ENCODE peak calls at places on chromosome 16, in nine cellular contexts. V, J, A, R, B, H, C, K and X are unnamed samples.

GRCh38 chr16:86752582-86753175 is 174.3 kb downstream of the FOXL1 start:
- DNase-seq in V (no peak), J (no peak), A (no peak), R (no peak), B (no peak), H (no peak), C (no peak), K (no peak), X (no peak)

GRCh38 chr16:27430923-27431484 is 29.0 kb downstream of the IL21R start:
- DNase-seq in V (peak), J (peak), A (no peak), R (peak), B (peak), H (no peak), C (peak), K (no peak), X (peak)

GRCh38 chr16:85105475-85105874 is 6.8 kb downstream of the CIBAR2 start:
- DNase-seq in V (no peak), J (no peak), A (no peak), R (no peak), B (no peak), H (no peak), C (no peak), K (peak), X (no peak)

GRCh38 chr16:69513180-69513966 is 52.4 kb upstream of the NFAT5 start:
- DNase-seq in V (no peak), J (no peak), A (peak), R (peak), B (no peak), H (no peak), C (peak), K (no peak), X (no peak)

GRCh38 chr16:69823831-69824563 is 61.9 kb downstream of the WWP2 start:
- DNase-seq in V (peak), J (no peak), A (no peak), R (no peak), B (no peak), H (no peak), C (no peak), K (no peak), X (no peak)

GRCh38 chr16:10622036-10622921 is 41.9 kb upstream of the EMP2 start:
- DNase-seq in V (no peak), J (no peak), A (no peak), R (no peak), B (no peak), H (no peak), C (peak), K (no peak), X (no peak)

GRCh38 chr16:57675752-57676623 is 7.9 kb downstream of the ADGRG3 start:
- DNase-seq in V (no peak), J (no peak), A (no peak), R (no peak), B (no peak), H (no peak), C (peak), K (no peak), X (no peak)

GRCh38 chr16:29775742-29776408 is 2.2 kb upstream of the ZG16 start:
- DNase-seq in V (peak), J (no peak), A (peak), R (peak), B (no peak), H (no peak), C (peak), K (no peak), X (no peak)

GRCh38 chr16:2720719-2721633 is 952 bp upstream of the PRSS27 start:
- DNase-seq in V (peak), J (peak), A (peak), R (peak), B (peak), H (peak), C (peak), K (peak), X (peak)

GRCh38 chr16:54407596-54407995 is 121.0 kb upstream of the IRX3 start:
- DNase-seq in V (no peak), J (no peak), A (no peak), R (peak), B (no peak), H (no peak), C (no peak), K (no peak), X (no peak)

GRCh38 chr16:51155199-51155607 is 4.1 kb upstream of the SALL1 start:
- DNase-seq in V (no peak), J (no peak), A (no peak), R (peak), B (no peak), H (no peak), C (peak), K (no peak), X (no peak)

GRCh38 chr16:21685034-21685455 is 21.3 kb downstream of the OTOA start:
- DNase-seq in V (no peak), J (no peak), A (no peak), R (no peak), B (no peak), H (peak), C (peak), K (no peak), X (no peak)

GRCh38 chr16:85029413-85029794 is 1.8 kb downstream of the KIAA0513 start:
- DNase-seq in V (no peak), J (peak), A (peak), R (peak), B (no peak), H (no peak), C (peak), K (no peak), X (peak)

GRCh38 chr16:53219795-53220194 is 165.0 kb downstream of the CHD9 start:
- DNase-seq in V (no peak), J (no peak), A (no peak), R (peak), B (no peak), H (no peak), C (no peak), K (no peak), X (no peak)

GRCh38 chr16:70738083-70738977 is 52.5 kb upstream of the MTSS2 start:
- DNase-seq in V (peak), J (peak), A (no peak), R (peak), B (peak), H (peak), C (peak), K (no peak), X (no peak)